ENCODE peak calls at places on chromosomes 1 and 21, in seven cellular contexts. E, C, U, L, S, B and Y are unnamed samples.

GRCh38 chr1:115771847-115772457 is 3.4 kb upstream of the CASQ2 start:
- DNase-seq in L (no peak), C (peak), S (peak), E (peak), U (peak), B (peak), Y (peak)

GRCh38 chr1:6588893-6589481 is 9.2 kb downstream of the ZBTB48 start:
- DNase-seq in S (no peak), B (no peak), L (no peak), U (no peak), C (no peak), E (no peak), Y (no peak)

GRCh38 chr1:84363019-84363418 is 35.3 kb upstream of the DNASE2B start:
- DNase-seq in E (no peak), B (no peak), C (no peak), U (no peak), L (no peak), S (no peak), Y (no peak)

GRCh38 chr1:240014051-240014450 is 77.6 kb upstream of the FMN2 start:
- DNase-seq in E (no peak), B (no peak), U (no peak), L (no peak), C (no peak), S (no peak), Y (no peak)

GRCh38 chr1:154750681-154751665 is 119.1 kb downstream of the KCNN3 start:
- DNase-seq in C (no peak), S (no peak), U (no peak), E (no peak), L (no peak), B (no peak), Y (no peak)

GRCh38 chr1:94017155-94017829 is 103.7 kb downstream of the ABCA4 start:
- DNase-seq in B (no peak), U (no peak), E (no peak), C (no peak), S (no peak), L (no peak), Y (no peak)

GRCh38 chr1:15803380-15803779 is 4.1 kb downstream of the UQCRHL start:
- DNase-seq in E (no peak), S (peak), B (no peak), L (no peak), C (peak), U (no peak), Y (no peak)

GRCh38 chr21:35136586-35137254 is 87.6 kb upstream of the RUNX1 start:
- DNase-seq in B (no peak), L (no peak), C (peak), U (peak), E (peak), S (no peak), Y (peak)

GRCh38 chr1:84698151-84698651 is 7.9 kb upstream of the SSX2IP start:
- DNase-seq in S (no peak), U (no peak), L (no peak), E (peak), B (no peak), C (peak), Y (peak)

GRCh38 chr1:199042193-199042592 is 403.4 kb downstream of the PTPRC start:
- DNase-seq in B (no peak), C (no peak), S (no peak), E (no peak), L (no peak), U (no peak), Y (no peak)

GRCh38 chr1:70044832-70045231 is 160.5 kb downstream of the LRRC40 start:
- DNase-seq in L (no peak), S (no peak), U (no peak), C (peak), E (no peak), B (no peak), Y (peak)

GRCh38 chr1:26317612-26318337 is at the start of gene CD52:
- DNase-seq in S (no peak), C (no peak), E (no peak), U (no peak), B (no peak), L (peak), Y (no peak)

GRCh38 chr1:40034869-40035268 is 5.7 kb upstream of the CAP1 start:
- DNase-seq in E (no peak), L (no peak), B (no peak), U (no peak), S (no peak), C (no peak), Y (no peak)

GRCh38 chr1:87834941-87835340 is 506.3 kb downstream of the LMO4 start:
- DNase-seq in L (no peak), E (no peak), B (no peak), U (no peak), S (no peak), C (no peak), Y (no peak)

GRCh38 chr1:95067069-95067468 is 5.7 kb downstream of the ALG14 start:
- DNase-seq in L (no peak), E (no peak), C (no peak), B (no peak), S (no peak), U (no peak), Y (no peak)

GRCh38 chr1:18640228-18641004 is 9.8 kb downstream of the PAX7 start:
- DNase-seq in L (no peak), E (no peak), C (no peak), U (no peak), S (no peak), B (no peak), Y (no peak)

GRCh38 chr1:232998138-232998537 is 47.7 kb downstream of the NTPCR start:
- DNase-seq in U (no peak), C (no peak), B (no peak), S (no peak), E (no peak), L (no peak), Y (no peak)

GRCh38 chr1:178628637-178629548 is 96.2 kb upstream of the RALGPS2 start:
- DNase-seq in S (no peak), E (no peak), L (no peak), C (peak), U (no peak), B (peak), Y (no peak)